ENCODE peak calls at places on chromosomes 13 and 19, in eight cellular contexts. H is GM12892, V is body of pancreas, C is Peyer's patch, Q is IMR-90, F is sigmoid colon, B is uterus, Z is suprapubic skin. I is an unnamed sample.

GRCh38 chr13:97004886-97005285 is 10.6 kb upstream of the OXGR1 start:
- DNase-seq in H (no peak), V (no peak), C (no peak), Q (no peak), F (no peak), B (no peak), Z (no peak), I (no peak)

GRCh38 chr19:18731562-18732008 is 48.1 kb downstream of the CRTC1 start:
- DNase-seq in H (no peak), V (no peak), C (no peak), Q (peak), F (no peak), B (no peak), Z (no peak), I (no peak)

GRCh38 chr13:110132178-110132975 is 174.6 kb downstream of the COL4A1 start:
- DNase-seq in H (no peak), V (no peak), C (no peak), Q (peak), F (no peak), B (no peak), Z (no peak), I (no peak)

GRCh38 chr13:77360032-77360431 is 33.1 kb upstream of the MYCBP2 start:
- DNase-seq in H (no peak), V (no peak), C (no peak), Q (no peak), F (no peak), B (no peak), Z (no peak), I (no peak)

GRCh38 chr13:108377646-108378206 is 108.2 kb downstream of the TNFSF13B start:
- DNase-seq in H (no peak), V (no peak), C (no peak), Q (no peak), F (no peak), B (no peak), Z (no peak), I (no peak)

GRCh38 chr13:94822356-94822755 is 110.0 kb upstream of the SOX21 start:
- DNase-seq in H (no peak), V (no peak), C (no peak), Q (no peak), F (no peak), B (no peak), Z (no peak), I (no peak)

GRCh38 chr13:98327326-98328314 is 150.6 kb upstream of the RNF113B start:
- DNase-seq in H (no peak), V (no peak), C (no peak), Q (peak), F (no peak), B (no peak), Z (no peak), I (no peak)

GRCh38 chr13:24865158-24865557 is 101.2 kb downstream of the RNF17 start:
- DNase-seq in H (no peak), V (no peak), C (no peak), Q (peak), F (no peak), B (no peak), Z (no peak), I (no peak)

GRCh38 chr13:95197548-95197947 is 103.7 kb downstream of the ABCC4 start:
- DNase-seq in H (no peak), V (no peak), C (no peak), Q (no peak), F (no peak), B (no peak), Z (no peak), I (no peak)

GRCh38 chr13:94369862-94370491 is 109.5 kb downstream of the DCT start:
- DNase-seq in H (no peak), V (no peak), C (no peak), Q (peak), F (no peak), B (no peak), Z (no peak), I (no peak)

GRCh38 chr13:32476892-32477291 is 49.0 kb upstream of the N4BP2L1 start:
- DNase-seq in H (no peak), V (no peak), C (no peak), Q (no peak), F (no peak), B (no peak), Z (no peak), I (no peak)

GRCh38 chr13:50400930-50401553 is 385.8 kb downstream of the KCNRG start:
- DNase-seq in H (no peak), V (no peak), C (no peak), Q (peak), F (no peak), B (no peak), Z (no peak), I (peak)

GRCh38 chr13:20566917-20567755 is at the start of gene IFT88:
- DNase-seq in H (peak), V (peak), C (peak), Q (peak), F (peak), B (peak), Z (peak), I (peak)

GRCh38 chr13:103953859-103954258 is 887.6 kb upstream of the SLC10A2 start:
- DNase-seq in H (no peak), V (no peak), C (no peak), Q (no peak), F (no peak), B (no peak), Z (no peak), I (no peak)

GRCh38 chr19:33396701-33397535 is 23.4 kb downstream of the CEBPG start:
- DNase-seq in H (no peak), V (peak), C (peak), Q (no peak), F (peak), B (no peak), Z (peak), I (no peak)

GRCh38 chr19:3670796-3671679 is 29.2 kb downstream of the PIP5K1C start:
- DNase-seq in H (peak), V (peak), C (peak), Q (peak), F (peak), B (peak), Z (peak), I (no peak)

GRCh38 chr19:16111909-16112752 is 442 bp downstream of the RAB8A start:
- DNase-seq in H (no peak), V (no peak), C (no peak), Q (no peak), F (peak), B (no peak), Z (no peak), I (no peak)
- TF ChIP-seq POLR2A in H (peak), V (peak), C (peak), Q (peak), F (peak), B (peak), Z (no peak), I (no peak)

GRCh38 chr19:36605101-36605838 is at the start of gene ZNF382:
- DNase-seq in H (peak), V (peak), C (peak), Q (peak), F (peak), B (peak), Z (no peak), I (no peak)
- TF ChIP-seq POLR2A in H (peak), V (peak), C (no peak), Q (no peak), F (peak), B (peak), Z (no peak), I (peak)

GRCh38 chr19:2053601-2054389 is 2.8 kb upstream of the MKNK2 start:
- DNase-seq in H (no peak), V (peak), C (no peak), Q (peak), F (peak), B (peak), Z (peak), I (no peak)
- TF ChIP-seq POLR2A in H (no peak), V (no peak), C (no peak), Q (no peak), F (no peak), B (peak), Z (no peak), I (no peak)

GRCh38 chr19:42233638-42234292 is 8.6 kb downstream of the GSK3A start:
- DNase-seq in H (no peak), V (no peak), C (peak), Q (no peak), F (no peak), B (no peak), Z (no peak), I (no peak)
- TF ChIP-seq POLR2A in H (no peak), V (no peak), C (peak), Q (no peak), F (no peak), B (no peak), Z (no peak), I (no peak)

GRCh38 chr13:48429036-48429435 is 16.1 kb upstream of the LPAR6 start:
- DNase-seq in H (no peak), V (no peak), C (no peak), Q (no peak), F (peak), B (no peak), Z (no peak), I (no peak)
- TF ChIP-seq POLR2A in H (no peak), V (no peak), C (no peak), Q (no peak), F (no peak), B (no peak), Z (no peak), I (no peak)

GRCh38 chr19:58382997-58383603 is 2.3 kb upstream of the ZNF837 start:
- DNase-seq in H (no peak), V (no peak), C (peak), Q (no peak), F (no peak), B (no peak), Z (no peak), I (no peak)

GRCh38 chr19:58387338-58388174 is 487 bp downstream of the RPS5 start:
- DNase-seq in H (no peak), V (no peak), C (no peak), Q (no peak), F (no peak), B (no peak), Z (no peak), I (no peak)

GRCh38 chr19:58386576-58387337 is at the start of gene RPS5:
- DNase-seq in H (peak), V (peak), C (peak), Q (peak), F (peak), B (peak), Z (peak), I (peak)

GRCh38 chr19:58386166-58386575 is 898 bp upstream of the RPS5 start:
- DNase-seq in H (no peak), V (no peak), C (no peak), Q (no peak), F (no peak), B (no peak), Z (no peak), I (no peak)

DNA sequence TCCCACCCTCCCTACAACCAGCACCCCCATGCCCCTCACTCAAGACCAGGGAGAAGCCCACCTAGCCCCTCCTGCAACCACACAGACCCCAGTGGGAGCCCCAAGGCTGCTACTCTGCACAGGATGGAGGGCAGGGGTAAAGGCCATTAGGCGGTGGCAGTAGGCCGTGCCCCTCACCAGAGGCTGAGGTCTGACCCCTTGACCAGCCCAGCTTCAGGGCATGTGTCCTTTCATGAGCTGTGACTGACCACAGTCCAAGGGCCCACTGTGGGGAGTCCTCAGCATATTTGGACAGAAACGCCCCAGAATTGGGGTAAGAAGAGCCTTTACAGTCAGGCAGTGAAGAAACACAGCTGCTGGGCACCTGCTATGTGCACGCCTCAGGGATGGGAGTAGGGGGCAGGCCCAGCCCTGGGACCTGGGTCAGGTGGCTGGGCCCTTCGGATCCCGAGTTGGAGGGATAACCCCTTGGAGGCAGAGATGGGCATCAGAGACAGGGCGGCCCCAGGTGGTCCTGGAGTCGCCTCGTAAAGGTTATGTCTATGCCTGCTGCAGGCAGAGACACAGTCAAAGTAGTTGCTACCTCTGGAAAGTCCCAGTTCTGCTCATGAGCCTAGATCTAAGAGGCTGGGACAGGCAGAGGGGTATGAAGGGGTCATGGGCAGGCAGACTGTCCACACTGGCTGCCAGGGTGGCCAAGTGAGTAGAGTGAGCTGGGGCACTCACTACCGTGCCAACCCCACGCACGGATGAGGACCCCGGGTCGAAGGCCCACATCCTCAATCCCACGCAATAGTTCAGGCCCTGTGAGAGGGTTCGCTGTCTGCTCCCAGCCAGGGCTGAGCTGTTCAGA is 1.5 kb upstream of the RPS5 start:
- DNase-seq in H (no peak), V (no peak), C (no peak), Q (no peak), F (no peak), B (no peak), Z (peak), I (no peak)
- TF ChIP-seq POLR2A in H (peak), V (no peak), C (no peak), Q (no peak), F (no peak), B (no peak), Z (no peak), I (no peak)

GRCh38 chr19:38841787-38842438 is 7.9 kb downstream of the HNRNPL start:
- DNase-seq in H (no peak), V (no peak), C (no peak), Q (no peak), F (no peak), B (no peak), Z (no peak), I (no peak)
- TF ChIP-seq POLR2A in H (peak), V (no peak), C (peak), Q (no peak), F (no peak), B (no peak), Z (no peak), I (no peak)

GRCh38 chr19:52007805-52008557 is at the start of gene ZNF615:
- DNase-seq in H (peak), V (peak), C (peak), Q (peak), F (peak), B (peak), Z (peak), I (peak)
- TF ChIP-seq POLR2A in H (peak), V (peak), C (peak), Q (no peak), F (peak), B (peak), Z (peak), I (peak)

GRCh38 chr19:13547102-13547501 is 40.8 kb upstream of the CACNA1A start:
- DNase-seq in H (no peak), V (no peak), C (no peak), Q (no peak), F (no peak), B (no peak), Z (no peak), I (no peak)
- TF ChIP-seq POLR2A in H (no peak), V (no peak), C (no peak), Q (no peak), F (no peak), B (no peak), Z (no peak), I (no peak)

GRCh38 chr19:53102701-53103140 is 501 bp downstream of the ZNF160 start:
- DNase-seq in H (peak), V (peak), C (no peak), Q (peak), F (peak), B (peak), Z (peak), I (peak)

GRCh38 chr19:53103903-53104203 is 631 bp upstream of the ZNF160 start:
- DNase-seq in H (no peak), V (no peak), C (no peak), Q (no peak), F (no peak), B (no peak), Z (no peak), I (no peak)

GRCh38 chr19:53103141-53103902 is at the start of gene ZNF160:
- DNase-seq in H (peak), V (peak), C (peak), Q (peak), F (peak), B (peak), Z (peak), I (peak)

GRCh38 chr19:53101518-53101917 is 1.7 kb downstream of the ZNF160 start:
- DNase-seq in H (no peak), V (no peak), C (no peak), Q (peak), F (no peak), B (no peak), Z (no peak), I (no peak)

GRCh38 chr19:53102186-53102585 is 1.0 kb downstream of the ZNF160 start:
- DNase-seq in H (no peak), V (no peak), C (no peak), Q (no peak), F (no peak), B (no peak), Z (no peak), I (no peak)
- TF ChIP-seq POLR2A in H (no peak), V (no peak), C (no peak), Q (no peak), F (no peak), B (no peak), Z (no peak), I (no peak)

I was measured in H54.